ENCODE peak calls at places on chromosome 3, in eight cellular contexts. D is activated naive CD8-positive, alpha-beta T cell treated with anti-CD3 and anti-CD28 coated beads, Interleukin-2, amount 50 U/mL, for 24 hours; I is GM13976; X is NCI-H524; E is cardiac muscle cell; F is NCI-H1694; C is GM12891; J is GM18507. H is an unnamed sample.

GRCh38 chr3:147113293-147114045 is 292.9 kb downstream of the ZIC4 start:
- DNase-seq in D (no peak), I (no peak), X (no peak), E (peak), F (no peak), C (no peak), J (no peak), H (no peak)

GRCh38 chr3:42067324-42067723 is 23.8 kb upstream of the TRAK1 start:
- DNase-seq in D (no peak), I (peak), X (no peak), E (peak), F (no peak), C (peak), J (peak), H (peak)

GRCh38 chr3:179332240-179332639 is 9.4 kb downstream of the ZNF639 start:
- DNase-seq in D (no peak), I (no peak), X (no peak), E (no peak), F (no peak), C (no peak), J (no peak), H (no peak)

GRCh38 chr3:146322216-146322615 is 71.3 kb upstream of the PLSCR4 start:
- DNase-seq in D (no peak), I (no peak), X (no peak), E (no peak), F (no peak), C (no peak), J (no peak), H (no peak)

GRCh38 chr3:111954228-111954990 is 24.4 kb upstream of the ABHD10 start:
- DNase-seq in D (no peak), I (no peak), X (no peak), E (peak), F (no peak), C (no peak), J (no peak), H (peak)

GRCh38 chr3:128794788-128795649 is 69.0 kb downstream of the RAB7A start:
- DNase-seq in D (peak), I (peak), X (peak), E (peak), F (peak), C (peak), J (peak), H (peak)

GRCh38 chr3:148833223-148833622 is 5.6 kb downstream of the CPB1 start:
- DNase-seq in D (no peak), I (no peak), X (no peak), E (no peak), F (no peak), C (no peak), J (no peak), H (no peak)

GRCh38 chr3:149909923-149910322 is 60.8 kb downstream of the PFN2 start:
- DNase-seq in D (no peak), I (no peak), X (no peak), E (no peak), F (no peak), C (no peak), J (no peak), H (no peak)

GRCh38 chr3:17935217-17935616 is 192.8 kb upstream of the TBC1D5 start:
- DNase-seq in D (no peak), I (no peak), X (peak), E (peak), F (peak), C (no peak), J (no peak), H (peak)

GRCh38 chr3:55615694-55616310 is 128.7 kb upstream of the WNT5A start:
- DNase-seq in D (no peak), I (no peak), X (no peak), E (no peak), F (no peak), C (no peak), J (no peak), H (no peak)

GRCh38 chr3:25259871-25260270 is 168.2 kb upstream of the RARB start:
- DNase-seq in D (no peak), I (no peak), X (no peak), E (no peak), F (no peak), C (no peak), J (no peak), H (no peak)

GRCh38 chr3:40745381-40746106 is 220.8 kb downstream of the ZNF621 start:
- DNase-seq in D (no peak), I (no peak), X (no peak), E (no peak), F (no peak), C (no peak), J (no peak), H (no peak)

GRCh38 chr3:182092662-182093262 is 381.0 kb downstream of the SOX2 start:
- DNase-seq in D (no peak), I (no peak), X (no peak), E (no peak), F (peak), C (no peak), J (no peak), H (no peak)

GRCh38 chr3:97232635-97233034 is 418.2 kb downstream of the EPHA6 start:
- DNase-seq in D (no peak), I (no peak), X (peak), E (no peak), F (no peak), C (no peak), J (no peak), H (no peak)

GRCh38 chr3:181711325-181712135 is at the start of gene SOX2:
- DNase-seq in D (no peak), I (peak), X (peak), E (peak), F (peak), C (peak), J (peak), H (peak)

GRCh38 chr3:14422016-14422963 is 19.9 kb downstream of the SLC6A6 start:
- DNase-seq in D (no peak), I (no peak), X (no peak), E (no peak), F (no peak), C (no peak), J (no peak), H (no peak)

GRCh38 chr3:94412966-94413720 is 350.3 kb downstream of the NSUN3 start:
- DNase-seq in D (no peak), I (no peak), X (no peak), E (no peak), F (no peak), C (no peak), J (no peak), H (no peak)

GRCh38 chr3:184471439-184471838 is 90.1 kb upstream of the EPHB3 start:
- DNase-seq in D (no peak), I (no peak), X (no peak), E (no peak), F (no peak), C (no peak), J (no peak), H (no peak)

GRCh38 chr3:74445541-74445940 is 168.9 kb downstream of the CNTN3 start:
- DNase-seq in D (no peak), I (no peak), X (no peak), E (no peak), F (no peak), C (no peak), J (no peak), H (no peak)

GRCh38 chr3:64975138-64975537 is 287.3 kb upstream of the ADAMTS9 start:
- DNase-seq in D (no peak), I (no peak), X (no peak), E (peak), F (peak), C (no peak), J (no peak), H (no peak)

GRCh38 chr3:12483364-12483763 is 916 bp upstream of the TSEN2 start:
- DNase-seq in D (no peak), I (no peak), X (no peak), E (peak), F (no peak), C (no peak), J (no peak), H (no peak)

GRCh38 chr3:37605754-37606153 is 255.9 kb upstream of the CTDSPL start:
- DNase-seq in D (no peak), I (no peak), X (no peak), E (no peak), F (no peak), C (no peak), J (no peak), H (no peak)

GRCh38 chr3:133021206-133021605 is 17.0 kb upstream of the TMEM108 start:
- DNase-seq in D (no peak), I (no peak), X (no peak), E (no peak), F (no peak), C (no peak), J (no peak), H (no peak)

GRCh38 chr3:182925330-182925943 is 54.9 kb downstream of the DCUN1D1 start:
- DNase-seq in D (no peak), I (peak), X (no peak), E (peak), F (no peak), C (peak), J (no peak), H (no peak)

GRCh38 chr3:105691053-105691452 is 177.8 kb downstream of the CBLB start:
- DNase-seq in D (no peak), I (no peak), X (no peak), E (no peak), F (no peak), C (no peak), J (no peak), H (no peak)

GRCh38 chr3:38474928-38475605 is 21.1 kb upstream of the EXOG start:
- DNase-seq in D (no peak), I (no peak), X (no peak), E (no peak), F (no peak), C (no peak), J (no peak), H (no peak)

GRCh38 chr3:73572371-73572770 is 52.4 kb downstream of the PDZRN3 start:
- DNase-seq in D (no peak), I (no peak), X (no peak), E (no peak), F (no peak), C (no peak), J (no peak), H (no peak)

GRCh38 chr3:89303721-89304120 is 196.3 kb downstream of the EPHA3 start:
- DNase-seq in D (no peak), I (no peak), X (no peak), E (no peak), F (no peak), C (no peak), J (no peak), H (no peak)

GRCh38 chr3:58043933-58044332 is 35.7 kb downstream of the FLNB start:
- DNase-seq in D (no peak), I (no peak), X (no peak), E (no peak), F (no peak), C (no peak), J (no peak), H (no peak)

GRCh38 chr3:127709320-127710060 is 36.7 kb downstream of the ABTB1 start:
- DNase-seq in D (no peak), I (no peak), X (no peak), E (no peak), F (no peak), C (no peak), J (no peak), H (no peak)